ENCODE peak calls at places on chromosomes 6 and 20, in ten cellular contexts. C is EL; J is left ventricle myocardium inferior; Q is heart right ventricle; P is activated gamma-delta T cell treated with Interleukin-2 at 50 U/mL for 16 hours; G is cardiac muscle cell; H is fibroblast of the conjunctiva; S is activated CD4-positive, alpha-beta memory T cell treated with anti-CD3 and anti-CD28 coated beads, Interleukin-2, amount 10 ng/mL, durations not matched to agents 7 days and 5 days; I is left lobe of liver; V is ovary. K is an unnamed sample.
A peak's percentile ranks its signal among the peaks of the same experiment; 100 is the strongest.

GRCh38 chr6:35238843-35239289 is 20.7 kb upstream of the ZNF76 start:
- DNase-seq in C (no peak), J (peak; percentile 84), Q (peak; percentile 87), P (no peak), G (peak; percentile 93), H (no peak), S (no peak), I (no peak), V (no peak), K (no peak)

GRCh38 chr20:5451643-5452210 is 135.0 kb upstream of the PROKR2 start:
- DNase-seq in C (no peak), J (no peak), Q (no peak), P (no peak), G (no peak), H (no peak), S (no peak), I (no peak), V (no peak), K (no peak)

GRCh38 chr6:15623282-15624116 is 39.3 kb downstream of the DTNBP1 start:
- DNase-seq in C (no peak), J (no peak), Q (no peak), P (no peak), G (peak; percentile 53), H (no peak), S (no peak), I (no peak), V (no peak), K (no peak)

GRCh38 chr6:11805259-11806053 is 26.9 kb upstream of the ADTRP start:
- DNase-seq in C (no peak), J (no peak), Q (no peak), P (no peak), G (no peak), H (no peak), S (no peak), I (no peak), V (no peak), K (no peak)

GRCh38 chr6:46882622-46883021 is 39.1 kb downstream of the ADGRF5 start:
- DNase-seq in C (no peak), J (no peak), Q (no peak), P (no peak), G (no peak), H (no peak), S (no peak), I (no peak), V (no peak), K (no peak)

GRCh38 chr6:143973097-143973979 is 34.7 kb downstream of the PLAGL1 start:
- DNase-seq in C (no peak), J (no peak), Q (no peak), P (no peak), G (no peak), H (no peak), S (no peak), I (no peak), V (no peak), K (no peak)

GRCh38 chr20:1870792-1871550 is 24.2 kb upstream of the SIRPA start:
- DNase-seq in C (no peak), J (no peak), Q (no peak), P (no peak), G (no peak), H (no peak), S (no peak), I (no peak), V (no peak), K (no peak)

GRCh38 chr6:126873791-126874190 is 244.7 kb upstream of the RSPO3 start:
- DNase-seq in C (no peak), J (no peak), Q (no peak), P (no peak), G (no peak), H (no peak), S (no peak), I (no peak), V (no peak), K (no peak)

GRCh38 chr20:50354690-50355592 is 155.2 kb upstream of the PTPN1 start:
- DNase-seq in C (no peak), J (no peak), Q (no peak), P (no peak), G (no peak), H (no peak), S (no peak), I (no peak), V (no peak), K (no peak)

GRCh38 chr20:35021831-35022230 is 66.2 kb downstream of the MYH7B start:
- DNase-seq in C (no peak), J (no peak), Q (no peak), P (no peak), G (no peak), H (no peak), S (no peak), I (no peak), V (no peak), K (no peak)

GRCh38 chr6:106629859-106630163 is 433 bp downstream of the QRSL1 start:
- DNase-seq in C (no peak), J (no peak), Q (no peak), P (no peak), G (no peak), H (no peak), S (no peak), I (no peak), V (no peak), K (no peak)